ENCODE peak calls at places on chromosomes 3 and 15, in seven cellular contexts. O, U, Y, F, Q, J and K are unnamed samples.

GRCh38 chr3:109338322-109338721 is 976 bp upstream of the DPPA4 start:
- DNase-seq in O (no peak), F (no peak), U (no peak), Q (no peak), Y (no peak), J (no peak), K (no peak)

GRCh38 chr3:14352002-14352627 is 50.3 kb upstream of the SLC6A6 start:
- DNase-seq in Y (peak), F (no peak), U (no peak), Q (no peak), O (peak), J (peak), K (no peak)

GRCh38 chr3:119635719-119636118 is 24.7 kb downstream of the POPDC2 start:
- DNase-seq in Y (no peak), J (no peak), Q (no peak), O (no peak), U (no peak), F (no peak), K (no peak)

GRCh38 chr3:43497905-43498365 is 123.9 kb downstream of the ANO10 start:
- DNase-seq in J (no peak), Y (no peak), U (no peak), O (peak), Q (peak), F (no peak), K (no peak)

GRCh38 chr15:28885630-28886430 is at the start of gene APBA2:
- DNase-seq in Q (peak), O (peak), Y (peak), J (peak), F (no peak), U (peak), K (peak)

GRCh38 chr3:16309558-16309957 is 44.5 kb downstream of the OXNAD1 start:
- DNase-seq in F (peak), U (peak), J (no peak), Y (peak), O (peak), Q (peak), K (no peak)

GRCh38 chr3:83011471-83011870 is 1250.0 kb upstream of the GBE1 start:
- DNase-seq in J (no peak), Q (peak), Y (no peak), U (no peak), O (peak), F (no peak), K (no peak)

GRCh38 chr15:50227076-50227475 is 38.5 kb downstream of the HDC start:
- DNase-seq in O (peak), U (no peak), F (no peak), J (no peak), Q (no peak), Y (no peak), K (no peak)

GRCh38 chr3:10397879-10398278 is 77.0 kb upstream of the SEC13 start:
- DNase-seq in Q (no peak), F (no peak), J (no peak), Y (no peak), U (no peak), O (no peak), K (no peak)

GRCh38 chr3:142267269-142267668 is 41.9 kb upstream of the GK5 start:
- DNase-seq in O (no peak), J (no peak), F (peak), U (no peak), Y (no peak), Q (no peak), K (no peak)

GRCh38 chr3:177827517-177828249 is 630.4 kb upstream of the TBL1XR1 start:
- DNase-seq in O (peak), Q (peak), U (no peak), Y (no peak), F (peak), J (no peak), K (no peak)

GRCh38 chr3:112302061-112302830 is 8.2 kb upstream of the SLC9C1 start:
- DNase-seq in U (no peak), O (no peak), Q (no peak), J (peak), Y (no peak), F (no peak), K (no peak)

GRCh38 chr3:105907790-105908189 is 39.0 kb upstream of the CBLB start:
- DNase-seq in J (no peak), O (no peak), F (no peak), Q (no peak), Y (peak), U (no peak), K (no peak)

GRCh38 chr3:47799733-47800132 is 3.2 kb upstream of the DHX30 start:
- DNase-seq in J (peak), Y (no peak), O (peak), U (no peak), F (no peak), Q (no peak), K (no peak)
- TF ChIP-seq CTCF in J (no peak), Y (peak), O (peak), U (peak), F (no peak), Q (peak), K (peak)

GRCh38 chr15:83658406-83658805 is 4.5 kb downstream of the ADAMTSL3 start:
- DNase-seq in O (no peak), J (no peak), F (no peak), Y (no peak), U (no peak), Q (no peak), K (no peak)

GRCh38 chr15:83656192-83656591 is 2.3 kb downstream of the ADAMTSL3 start:
- DNase-seq in Y (no peak), Q (no peak), U (no peak), O (no peak), F (no peak), J (no peak), K (no peak)

GRCh38 chr15:83659011-83659811 is 5.3 kb downstream of the ADAMTSL3 start:
- DNase-seq in O (no peak), U (no peak), Y (no peak), J (no peak), Q (no peak), F (no peak), K (no peak)

GRCh38 chr15:83656943-83657528 is 3.1 kb downstream of the ADAMTSL3 start:
- DNase-seq in Y (no peak), F (no peak), O (no peak), U (no peak), Q (no peak), J (no peak), K (no peak)

GRCh38 chr15:83657549-83657948 is 3.6 kb downstream of the ADAMTSL3 start:
- DNase-seq in O (peak), U (no peak), Q (no peak), J (peak), Y (no peak), F (no peak), K (no peak)
- TF ChIP-seq CTCF in O (peak), U (no peak), Q (peak), J (peak), Y (no peak), F (peak), K (peak)

GRCh38 chr3:184489457-184489856 is 72.1 kb upstream of the EPHB3 start:
- DNase-seq in J (no peak), Q (no peak), F (no peak), O (no peak), Y (no peak), U (no peak), K (no peak)

GRCh38 chr3:184488577-184488976 is 73.0 kb upstream of the EPHB3 start:
- DNase-seq in F (no peak), U (no peak), Q (no peak), Y (no peak), O (no peak), J (no peak), K (no peak)

GRCh38 chr3:184485256-184485655 is 76.3 kb upstream of the EPHB3 start:
- DNase-seq in Q (no peak), F (no peak), J (no peak), O (no peak), Y (no peak), U (no peak), K (no peak)

GRCh38 chr3:184485906-184486305 is 75.7 kb upstream of the EPHB3 start:
- DNase-seq in Q (no peak), J (no peak), Y (no peak), F (no peak), O (no peak), U (no peak), K (no peak)

DNA sequence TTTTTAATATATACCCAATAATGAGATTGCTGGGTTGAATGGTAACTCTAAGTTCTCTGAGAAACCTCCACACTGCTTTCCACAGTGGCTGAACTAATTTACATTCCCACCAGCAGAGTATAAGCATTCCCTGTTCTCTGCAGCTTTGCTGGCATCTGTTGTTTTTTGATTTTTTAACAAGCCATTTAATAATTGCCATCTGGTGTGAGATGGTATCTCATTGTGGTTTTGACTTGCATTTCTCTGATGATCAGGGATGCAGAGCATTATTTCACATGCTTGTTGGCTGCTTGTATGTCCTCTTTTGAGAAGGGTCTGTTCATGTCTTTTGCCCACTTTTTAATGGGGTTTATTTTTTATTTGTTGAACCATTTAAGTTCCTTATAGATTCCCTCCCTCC is 75.0 kb upstream of the EPHB3 start:
- DNase-seq in Y (no peak), O (no peak), U (no peak), J (no peak), Q (no peak), F (no peak), K (no peak)
- TF ChIP-seq CTCF in Y (no peak), O (no peak), U (no peak), J (no peak), Q (no peak), F (no peak), K (no peak)

GRCh38 chr3:154023148-154023547 is 98.0 kb upstream of the ARHGEF26 start:
- DNase-seq in Y (no peak), J (no peak), F (peak), Q (no peak), O (peak), U (no peak), K (no peak)

GRCh38 chr3:154015307-154015706 is 105.9 kb upstream of the ARHGEF26 start:
- DNase-seq in Q (no peak), U (no peak), Y (no peak), O (no peak), F (no peak), J (no peak), K (no peak)

GRCh38 chr3:154022603-154023002 is 98.6 kb upstream of the ARHGEF26 start:
- DNase-seq in F (peak), J (no peak), U (no peak), O (no peak), Q (peak), Y (no peak), K (no peak)

DNA sequence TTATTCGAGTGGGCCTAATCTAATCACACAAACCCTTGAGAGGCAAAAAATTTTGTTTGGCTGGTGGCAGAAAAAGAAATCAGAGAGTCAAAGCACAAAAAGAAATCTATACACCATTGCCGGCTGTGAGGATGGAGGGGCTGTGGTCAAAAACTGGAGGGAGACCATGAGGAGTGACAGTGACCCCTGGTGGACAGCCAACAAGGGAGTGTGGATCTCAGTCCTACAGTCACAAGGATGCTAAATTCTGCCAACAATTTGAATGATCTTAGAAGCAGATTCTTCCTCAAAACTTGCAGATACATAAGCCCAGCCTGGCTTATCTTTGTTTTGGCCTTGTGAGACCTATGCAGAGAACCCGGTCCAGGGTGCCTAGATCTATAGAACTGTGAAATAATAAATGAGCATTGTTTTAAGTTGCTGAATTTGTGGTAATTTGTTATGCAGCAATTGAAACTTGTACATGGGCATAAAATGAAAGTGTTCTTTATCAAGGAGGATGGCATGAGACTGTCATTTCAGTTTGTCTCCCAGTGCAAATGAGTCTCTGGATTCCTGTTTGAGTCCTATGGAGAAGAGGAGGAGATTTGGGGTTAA is 103.0 kb upstream of the ARHGEF26 start:
- DNase-seq in O (peak), J (peak), U (peak), Q (no peak), Y (peak), F (peak), K (peak)
- TF ChIP-seq CTCF in O (peak), J (peak), U (peak), Q (peak), Y (peak), F (peak), K (peak)

GRCh38 chr3:29141912-29142262 is 139.0 kb upstream of the RBMS3 start:
- DNase-seq in O (no peak), J (no peak), U (no peak), Y (no peak), Q (no peak), F (no peak), K (no peak)

GRCh38 chr3:29145370-29145769 is 135.5 kb upstream of the RBMS3 start:
- DNase-seq in F (no peak), J (no peak), Q (no peak), Y (no peak), O (no peak), U (no peak), K (no peak)

GRCh38 chr3:29144361-29144760 is 136.5 kb upstream of the RBMS3 start:
- DNase-seq in Y (no peak), O (no peak), J (no peak), U (no peak), F (no peak), Q (no peak), K (no peak)

GRCh38 chr3:29143151-29143550 is 137.7 kb upstream of the RBMS3 start:
- DNase-seq in Q (no peak), F (no peak), J (no peak), O (no peak), Y (no peak), U (no peak), K (no peak)

GRCh38 chr3:29144807-29145206 is 136.1 kb upstream of the RBMS3 start:
- DNase-seq in U (no peak), F (no peak), Q (no peak), Y (no peak), J (no peak), O (peak), K (no peak)
- TF ChIP-seq CTCF in U (no peak), F (no peak), Q (peak), Y (no peak), J (no peak), O (peak), K (no peak)